ENCODE peak calls at places on chromosome 15, in five cellular contexts. B is K562, D is GM12878, P is HepG2, L is HCT116. M is an unnamed sample.

GRCh38 chr15:88637841-88638625 is 783 bp upstream of the ISG20 start:
- DNase-seq in D (no peak), P (peak), B (peak), L (no peak), M (no peak)

GRCh38 chr15:80191897-80192595 is 39.2 kb downstream of the FAH start:
- DNase-seq in P (peak), L (no peak), B (no peak), D (no peak), M (no peak)

GRCh38 chr15:69559440-69560215 is 107.0 kb downstream of the RPLP1 start:
- DNase-seq in D (no peak), P (no peak), B (no peak), L (no peak), M (no peak)

GRCh38 chr15:89051875-89052274 is 36.4 kb upstream of the ABHD2 start:
- DNase-seq in B (no peak), L (no peak), P (peak), D (no peak), M (peak)

GRCh38 chr15:50909044-50909342 is 510 bp downstream of the AP4E1 start:
- DNase-seq in P (peak), D (no peak), B (no peak), L (no peak), M (peak)

GRCh38 chr15:38325290-38325990 is 72.8 kb downstream of the SPRED1 start:
- DNase-seq in L (no peak), P (no peak), D (no peak), B (no peak), M (no peak)

GRCh38 chr15:70762469-70763119 is 764 bp downstream of the UACA start:
- DNase-seq in B (no peak), L (peak), P (no peak), D (no peak), M (peak)

GRCh38 chr15:62889734-62890505 is 152.6 kb upstream of the TPM1 start:
- DNase-seq in P (no peak), D (no peak), L (no peak), B (no peak), M (no peak)

GRCh38 chr15:35626531-35626930 is 80.6 kb upstream of the DPH6 start:
- DNase-seq in B (no peak), P (no peak), L (no peak), D (no peak), M (no peak)

GRCh38 chr15:49852756-49853155 is 231.9 kb downstream of the DTWD1 start:
- DNase-seq in P (no peak), L (no peak), B (no peak), D (no peak), M (no peak)

GRCh38 chr15:91853501-91853967 is at the start of gene SLCO3A1:
- DNase-seq in L (no peak), B (peak), D (no peak), P (no peak), M (peak)

GRCh38 chr15:73600413-73601050 is 32.7 kb downstream of the NPTN start:
- DNase-seq in B (no peak), D (no peak), P (no peak), L (no peak), M (no peak)

GRCh38 chr15:65644282-65644681 is 22.5 kb downstream of the SLC24A1 start:
- DNase-seq in L (no peak), B (no peak), D (no peak), P (no peak), M (no peak)

GRCh38 chr15:58115692-58116091 is 22.5 kb upstream of the AQP9 start:
- DNase-seq in B (peak), P (peak), D (no peak), L (peak), M (peak)

GRCh38 chr15:27868828-27869404 is 230.2 kb downstream of the OCA2 start:
- DNase-seq in P (no peak), D (no peak), L (no peak), B (no peak), M (no peak)

GRCh38 chr15:27872355-27872754 is 226.8 kb downstream of the OCA2 start:
- DNase-seq in B (no peak), L (no peak), P (no peak), D (no peak), M (no peak)

GRCh38 chr15:27871078-27871695 is 227.9 kb downstream of the OCA2 start:
- DNase-seq in P (no peak), B (no peak), D (no peak), L (no peak), M (no peak)

GRCh38 chr15:27867861-27868260 is 231.3 kb downstream of the OCA2 start:
- DNase-seq in D (no peak), L (no peak), B (no peak), P (no peak), M (no peak)

GRCh38 chr15:27869697-27870281 is 229.3 kb downstream of the OCA2 start:
- DNase-seq in B (no peak), D (no peak), P (no peak), L (no peak), M (peak)
- H2AFZ ChIP-seq in B (no peak), D (no peak), P (no peak), L (no peak), M (peak)

GRCh38 chr15:22978691-22979068 is 1.5 kb downstream of the CYFIP1 start:
- DNase-seq in D (no peak), B (no peak), P (no peak), L (no peak), M (peak)

GRCh38 chr15:22979699-22980188 is 424 bp downstream of the CYFIP1 start:
- DNase-seq in B (peak), D (no peak), P (no peak), L (no peak), M (peak)

GRCh38 chr15:22980189-22981136 is at the start of gene CYFIP1:
- DNase-seq in L (peak), P (peak), B (peak), D (no peak), M (peak)

GRCh38 chr15:22981336-22981840 is 1.2 kb upstream of the CYFIP1 start:
- DNase-seq in B (no peak), D (no peak), L (no peak), P (no peak), M (no peak)

DNA sequence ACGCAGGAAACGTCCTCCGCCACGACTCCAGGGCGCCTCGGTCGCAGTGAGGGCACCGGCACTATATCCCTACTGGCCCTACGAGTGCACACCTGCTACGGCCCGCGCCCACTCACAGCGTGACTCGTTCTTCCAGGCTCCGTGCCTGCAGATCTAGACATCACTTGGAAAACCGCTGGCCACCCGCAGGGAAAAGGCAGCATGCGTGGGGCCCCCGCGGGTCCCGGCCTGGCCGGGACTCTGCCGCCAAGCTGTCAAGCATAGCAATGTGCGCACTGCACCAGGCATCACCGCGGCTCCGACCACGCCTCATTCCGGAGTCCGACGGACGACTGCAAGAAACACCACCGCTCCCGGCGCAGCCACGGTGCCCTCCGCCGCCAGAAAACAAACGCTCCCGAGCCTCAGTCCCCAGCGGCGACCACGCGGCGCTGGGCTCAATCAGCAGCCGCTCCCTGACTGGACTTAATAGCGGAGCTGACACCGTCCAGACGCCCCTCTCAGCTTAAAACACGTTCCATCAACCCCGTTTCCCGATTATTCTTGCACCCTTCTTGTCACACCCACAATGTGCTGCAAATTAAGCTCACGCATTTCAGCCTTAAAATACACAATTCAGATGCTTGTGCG is 984 bp downstream of the CYFIP1 start:
- DNase-seq in L (no peak), B (peak), P (peak), D (no peak), M (peak)
- TF ChIP-seq REST in L (no peak), B (no peak), P (no peak), D (no peak), M (no peak)

GRCh38 chr15:57031605-57032004 is 113.2 kb downstream of the TCF12 start:
- DNase-seq in D (no peak), L (no peak), P (no peak), B (peak), M (peak)
- H3K4me2 ChIP-seq in D (no peak), L (no peak), P (no peak), B (no peak), M (peak)

DNA sequence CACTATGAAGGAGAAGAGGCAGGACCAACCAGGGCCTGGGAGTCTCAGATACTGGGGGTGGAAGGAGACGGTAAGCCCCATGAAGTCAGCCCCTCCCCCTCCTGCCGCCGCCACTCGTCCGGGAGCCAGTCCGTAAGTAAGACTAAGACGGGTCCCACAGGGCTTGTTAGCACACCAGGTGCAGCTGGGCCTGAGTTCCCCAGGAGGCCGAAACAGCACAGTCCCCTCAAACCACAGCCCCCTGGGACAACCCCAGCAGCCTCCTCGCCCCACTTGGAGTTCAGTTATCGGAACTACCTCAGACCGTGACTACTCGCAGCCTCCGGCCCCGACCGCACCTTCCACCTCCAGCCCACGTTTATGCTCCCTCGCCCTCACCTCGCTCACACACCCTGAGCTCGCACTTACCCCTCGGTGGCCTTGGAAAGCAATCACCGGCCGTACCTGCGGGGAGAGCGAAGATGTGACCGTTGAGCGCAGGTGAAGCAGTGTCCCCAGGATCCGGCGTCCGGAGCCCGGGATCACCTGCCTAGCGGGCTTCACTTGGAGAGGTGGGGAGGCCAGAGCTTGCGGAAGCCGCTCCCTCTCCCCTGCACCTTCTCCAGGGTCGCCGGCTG is 557 bp downstream of the ELL3 start:
- DNase-seq in D (peak), P (no peak), B (peak), L (no peak), M (peak)
- H2AFZ ChIP-seq in D (peak), P (peak), B (peak), L (no peak), M (peak)